ENCODE peak calls at places on chromosomes 6 and 20, in six cellular contexts. X, P, R, B, I and W are unnamed samples.

GRCh38 chr6:19837511-19838441 is 606 bp downstream of the ID4 start:
- DNase-seq in I (peak), B (peak), X (peak), P (no peak), R (peak), W (peak)

GRCh38 chr20:33373735-33374605 is 27.3 kb downstream of the CDK5RAP1 start:
- DNase-seq in I (no peak), B (peak), P (no peak), R (no peak), X (peak), W (no peak)

GRCh38 chr20:33862709-33863403 is 51.7 kb downstream of the CHMP4B start:
- DNase-seq in X (peak), R (peak), B (peak), P (no peak), I (peak), W (peak)

GRCh38 chr6:101640131-101640530 is 246.6 kb downstream of the GRIK2 start:
- DNase-seq in R (no peak), P (no peak), X (peak), I (no peak), B (peak), W (no peak)

GRCh38 chr6:116779569-116780164 is 14.1 kb upstream of the FAM162B start:
- DNase-seq in X (peak), R (no peak), I (no peak), P (no peak), B (peak), W (no peak)

GRCh38 chr20:32378461-32378860 is 20.3 kb downstream of the ASXL1 start:
- DNase-seq in P (no peak), B (no peak), X (no peak), R (no peak), I (no peak), W (no peak)

GRCh38 chr20:34750484-34750883 is 46.3 kb downstream of the TP53INP2 start:
- DNase-seq in B (no peak), X (no peak), P (no peak), I (no peak), R (no peak), W (no peak)

GRCh38 chr20:19497064-19497463 is 261.0 kb upstream of the RIN2 start:
- DNase-seq in P (no peak), R (no peak), X (peak), I (no peak), B (peak), W (no peak)

GRCh38 chr6:166768761-166769160 is 141.7 kb upstream of the RPS6KA2 start:
- DNase-seq in X (no peak), R (peak), I (no peak), P (no peak), B (no peak), W (no peak)

GRCh38 chr6:123213921-123214320 is 217.9 kb downstream of the CLVS2 start:
- DNase-seq in B (no peak), X (no peak), P (no peak), I (no peak), R (no peak), W (no peak)

GRCh38 chr20:22586645-22587310 is 2.4 kb upstream of the FOXA2 start:
- DNase-seq in B (no peak), X (no peak), R (peak), I (peak), P (no peak), W (peak)

GRCh38 chr6:28474441-28475219 is 31.3 kb upstream of the ZSCAN23 start:
- DNase-seq in X (peak), R (peak), P (no peak), B (peak), I (no peak), W (no peak)

GRCh38 chr20:59331721-59332329 is 31.4 kb downstream of the EDN3 start:
- DNase-seq in I (no peak), R (no peak), B (no peak), P (no peak), X (no peak), W (no peak)

GRCh38 chr6:141401168-141401567 is 731.6 kb upstream of the GJE1 start:
- DNase-seq in R (no peak), B (peak), I (no peak), X (peak), P (no peak), W (no peak)

GRCh38 chr20:61966492-61967244 is 99.0 kb downstream of the TAF4 start:
- DNase-seq in R (no peak), X (no peak), I (no peak), P (no peak), B (no peak), W (no peak)

GRCh38 chr6:74597266-74597665 is 608.6 kb downstream of the COL12A1 start:
- DNase-seq in I (no peak), X (peak), R (no peak), B (peak), P (no peak), W (no peak)

GRCh38 chr20:59735917-59736316 is 131.6 kb downstream of the PHACTR3 start:
- DNase-seq in I (peak), P (no peak), R (no peak), B (no peak), X (no peak), W (no peak)

GRCh38 chr6:139240161-139241010 is 51.4 kb downstream of the TXLNB start:
- DNase-seq in X (peak), P (no peak), I (no peak), R (no peak), B (peak), W (no peak)

GRCh38 chr20:33280775-33281174 is 2.2 kb upstream of the BPIFB1 start:
- DNase-seq in B (no peak), X (no peak), I (no peak), R (no peak), P (no peak), W (no peak)

GRCh38 chr20:46590453-46590852 is 40.0 kb upstream of the OCSTAMP start:
- DNase-seq in X (no peak), R (no peak), B (no peak), I (no peak), P (no peak), W (no peak)

GRCh38 chr6:154382707-154383106 is 26.1 kb upstream of the IPCEF1 start:
- DNase-seq in I (no peak), R (no peak), P (no peak), B (no peak), X (peak), W (no peak)

GRCh38 chr20:39264506-39265172 is 302.5 kb downstream of the DHX35 start:
- DNase-seq in X (peak), R (peak), I (peak), P (no peak), B (peak), W (no peak)

GRCh38 chr20:59765599-59766177 is 161.3 kb downstream of the PHACTR3 start:
- DNase-seq in P (no peak), B (no peak), R (peak), X (no peak), I (peak), W (no peak)

GRCh38 chr20:32116079-32116521 is 6.6 kb downstream of the TM9SF4 start:
- DNase-seq in B (peak), I (no peak), R (no peak), X (no peak), P (no peak), W (no peak)

GRCh38 chr6:67736161-67736560 is 898.9 kb upstream of the ADGRB3 start:
- DNase-seq in P (no peak), R (no peak), B (peak), I (no peak), X (peak), W (no peak)

GRCh38 chr6:137362878-137363804 is 131.1 kb downstream of the OLIG3 start:
- DNase-seq in X (no peak), P (no peak), I (no peak), B (no peak), R (no peak), W (no peak)

GRCh38 chr20:50048420-50049166 is 64.4 kb downstream of the UBE2V1 start:
- DNase-seq in I (no peak), B (peak), X (peak), P (no peak), R (no peak), W (no peak)

GRCh38 chr6:22413681-22414305 is 117.0 kb upstream of the PRL start:
- DNase-seq in R (no peak), B (peak), P (no peak), X (peak), I (no peak), W (no peak)

GRCh38 chr6:142857609-142858195 is 87.3 kb downstream of the HIVEP2 start:
- DNase-seq in P (no peak), X (no peak), R (no peak), B (no peak), I (no peak), W (no peak)

GRCh38 chr20:35506872-35507638 is 22.4 kb downstream of the C20orf173 start:
- DNase-seq in R (no peak), I (no peak), B (no peak), X (peak), P (no peak), W (no peak)

GRCh38 chr6:81938014-81938761 is 185.7 kb upstream of the TENT5A start:
- DNase-seq in R (no peak), I (no peak), P (no peak), B (peak), X (peak), W (no peak)

GRCh38 chr20:11195899-11196558 is 522.2 kb upstream of the JAG1 start:
- DNase-seq in P (no peak), I (no peak), R (no peak), X (peak), B (peak), W (no peak)

GRCh38 chr6:45415778-45416518 is 38.2 kb upstream of the SUPT3H start:
- DNase-seq in R (no peak), B (no peak), X (no peak), I (no peak), P (no peak), W (no peak)

GRCh38 chr6:45419574-45420082 is 41.9 kb upstream of the SUPT3H start:
- DNase-seq in P (no peak), I (peak), X (peak), R (peak), B (peak), W (peak)

GRCh38 chr6:45416700-45417099 is 39.0 kb upstream of the SUPT3H start:
- DNase-seq in R (no peak), X (peak), I (no peak), P (no peak), B (peak), W (no peak)

GRCh38 chr6:45415315-45415714 is 37.6 kb upstream of the SUPT3H start:
- DNase-seq in P (no peak), R (no peak), X (no peak), I (no peak), B (no peak), W (no peak)

DNA sequence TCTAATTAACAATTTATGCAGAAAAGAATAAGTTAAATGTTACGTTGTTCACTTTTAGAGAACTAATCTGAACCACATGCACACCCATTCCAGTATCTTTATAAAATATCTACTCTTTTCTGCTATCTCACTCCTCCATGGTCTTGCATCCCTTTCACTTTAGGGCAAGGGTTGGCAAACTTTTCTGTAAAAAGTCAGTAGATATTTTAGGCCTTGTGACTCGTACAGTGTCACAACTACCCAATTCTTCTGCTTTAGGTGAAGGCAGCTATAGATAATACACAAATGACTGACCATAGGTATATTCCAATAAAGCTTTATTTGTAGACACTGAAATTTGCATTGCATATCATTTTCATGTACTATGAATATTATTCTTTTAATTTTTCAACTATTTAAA is 39.7 kb upstream of the SUPT3H start:
- DNase-seq in P (no peak), X (no peak), I (no peak), B (no peak), R (no peak), W (no peak)
- TF ChIP-seq CTCF in P (no peak), X (no peak), I (no peak), B (no peak), R (no peak), W (no peak)

GRCh38 chr6:119895626-119896025 is 546.1 kb upstream of the MAN1A1 start:
- DNase-seq in P (no peak), R (no peak), I (no peak), B (no peak), X (no peak), W (no peak)
- TF ChIP-seq CTCF in P (no peak), R (no peak), I (no peak), B (no peak), X (no peak), W (no peak)

DNA sequence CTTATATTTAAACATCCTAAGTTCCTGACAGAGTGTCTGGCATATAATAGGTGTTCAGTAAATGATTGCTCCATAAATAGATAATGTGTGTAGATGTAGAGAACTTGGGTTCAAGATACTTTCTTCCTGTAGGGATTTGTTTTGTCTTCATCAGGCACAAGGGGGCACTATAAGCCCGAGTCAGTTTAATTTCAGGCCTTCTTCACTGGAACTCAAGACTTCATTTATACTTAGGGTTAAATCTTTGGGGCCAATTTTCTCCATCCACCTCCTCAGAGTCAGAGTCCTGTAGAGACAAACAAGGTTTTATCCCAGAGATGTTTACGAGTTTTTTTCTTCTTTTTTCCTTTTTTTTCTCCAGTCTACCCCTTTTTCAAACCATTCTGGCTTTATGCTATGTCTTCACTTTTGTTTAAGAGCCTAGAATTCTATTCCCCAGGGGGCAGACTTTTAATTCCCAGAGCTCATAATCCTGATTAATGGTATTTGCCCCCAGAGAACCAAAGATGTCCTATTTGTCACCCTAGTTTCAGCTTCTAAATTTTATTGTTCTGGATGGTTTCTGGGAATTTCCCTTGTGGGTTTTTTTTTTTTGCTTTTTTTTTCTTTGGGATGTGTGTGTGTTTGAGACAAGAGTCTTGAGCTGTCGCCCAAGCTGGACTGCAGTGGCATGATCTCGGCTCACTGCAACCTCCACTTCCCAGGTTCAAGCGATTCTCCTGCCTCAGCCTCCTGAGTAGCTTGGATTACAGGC is 88.4 kb downstream of the HFE start:
- DNase-seq in P (no peak), X (peak), I (no peak), B (peak), R (peak), W (no peak)
- TF ChIP-seq CTCF in P (peak), X (peak), I (peak), B (peak), R (peak), W (peak)

GRCh38 chr6:46130665-46131064 is 876 bp downstream of the ENPP4 start:
- DNase-seq in X (no peak), I (no peak), B (no peak), R (no peak), P (no peak), W (no peak)

GRCh38 chr6:46128476-46128875 is 1.3 kb upstream of the ENPP4 start:
- DNase-seq in X (no peak), R (no peak), B (no peak), I (no peak), P (no peak), W (no peak)

GRCh38 chr6:46129301-46129633 is 522 bp upstream of the ENPP4 start:
- DNase-seq in X (no peak), R (no peak), I (no peak), P (no peak), B (no peak), W (no peak)

GRCh38 chr6:46134216-46134615 is 4.4 kb downstream of the ENPP4 start:
- DNase-seq in X (no peak), B (no peak), I (no peak), P (peak), R (no peak), W (no peak)

GRCh38 chr6:46129634-46130505 is at the start of gene ENPP4:
- DNase-seq in R (peak), B (peak), P (peak), X (peak), I (peak), W (peak)
- TF ChIP-seq CTCF in R (no peak), B (no peak), P (no peak), X (no peak), I (peak), W (peak)